ENCODE peak calls at places on chromosomes 3 and 15, in nine cellular contexts. C, V, U, E, B, O, I, H and J are unnamed samples.

GRCh38 chr15:61115241-61115640 is 113.9 kb downstream of the RORA start:
- DNase-seq in C (no peak), V (no peak), U (peak; percentile 43), E (peak; percentile 71), B (no peak), O (no peak), I (no peak), H (no peak), J (no peak)

GRCh38 chr3:133197619-133198018 is 159.4 kb downstream of the TMEM108 start:
- DNase-seq in C (no peak), V (no peak), U (no peak), E (no peak), B (no peak), O (no peak), I (no peak), H (no peak), J (no peak)

GRCh38 chr15:51366911-51367310 is 25.5 kb downstream of the GLDN start:
- DNase-seq in C (no peak), V (no peak), U (no peak), E (no peak), B (no peak), O (no peak), I (peak; percentile 55), H (peak; percentile 9), J (no peak)

GRCh38 chr3:2929574-2929973 is 180.6 kb downstream of the IL5RA start:
- DNase-seq in C (no peak), V (no peak), U (no peak), E (no peak), B (no peak), O (no peak), I (no peak), H (no peak), J (no peak)

GRCh38 chr3:186108106-186108940 is 566 bp downstream of the ETV5 start:
- DNase-seq in C (peak; percentile 81), V (peak; percentile 45), U (peak; percentile 69), E (peak; percentile 72), B (peak; percentile 67), O (no peak), I (peak; percentile 49), H (no peak), J (no peak)

GRCh38 chr15:92819312-92820232 is 80.6 kb upstream of the CHD2 start:
- DNase-seq in C (no peak), V (no peak), U (no peak), E (peak; percentile 41), B (peak; percentile 57), O (no peak), I (no peak), H (no peak), J (no peak)

GRCh38 chr3:59818033-59818936 is 768.5 kb upstream of the CFAP20DC start:
- DNase-seq in C (no peak), V (no peak), U (peak; percentile 94), E (peak; percentile 94), B (peak; percentile 93), O (no peak), I (peak; percentile 89), H (no peak), J (peak; percentile 80)

GRCh38 chr15:85676332-85676731 is 118.4 kb downstream of the KLHL25 start:
- DNase-seq in C (no peak), V (no peak), U (no peak), E (no peak), B (no peak), O (no peak), I (no peak), H (no peak), J (no peak)

GRCh38 chr3:122679085-122679466 is 1.6 kb upstream of the PARP14 start:
- DNase-seq in C (peak; percentile 55), V (peak; percentile 58), U (peak; percentile 76), E (peak; percentile 71), B (peak; percentile 82), O (peak; percentile 60), I (peak; percentile 87), H (peak; percentile 68), J (peak; percentile 50)

GRCh38 chr3:38473229-38473628 is 19.5 kb downstream of the ACVR2B start:
- DNase-seq in C (no peak), V (no peak), U (no peak), E (no peak), B (peak; percentile 18), O (no peak), I (no peak), H (no peak), J (no peak)

GRCh38 chr3:128413413-128414205 is 53.1 kb downstream of the DNAJB8 start:
- DNase-seq in C (no peak), V (no peak), U (no peak), E (no peak), B (no peak), O (no peak), I (no peak), H (no peak), J (no peak)

GRCh38 chr3:139935071-139935865 is at the start of gene CLSTN2:
- DNase-seq in C (peak; percentile 61), V (peak; percentile 66), U (no peak), E (peak; percentile 22), B (peak; percentile 65), O (no peak), I (peak; percentile 87), H (peak; percentile 76), J (no peak)

GRCh38 chr3:166900866-166901577 is 479.1 kb downstream of the ZBBX start:
- DNase-seq in C (no peak), V (no peak), U (no peak), E (no peak), B (no peak), O (no peak), I (no peak), H (no peak), J (no peak)

GRCh38 chr3:147775816-147776530 is 366.8 kb downstream of the ZIC1 start:
- DNase-seq in C (no peak), V (no peak), U (no peak), E (peak; percentile 27), B (no peak), O (no peak), I (no peak), H (no peak), J (no peak)

GRCh38 chr15:58221591-58222241 is 83.5 kb downstream of the AQP9 start:
- DNase-seq in C (peak; percentile 56), V (no peak), U (peak; percentile 43), E (peak; percentile 42), B (peak; percentile 11), O (no peak), I (no peak), H (no peak), J (no peak)

GRCh38 chr3:56904526-56905245 is 102.9 kb upstream of the ARHGEF3 start:
- DNase-seq in C (no peak), V (no peak), U (no peak), E (no peak), B (no peak), O (no peak), I (no peak), H (no peak), J (no peak)

GRCh38 chr15:88454231-88454630 is 13.0 kb downstream of the MRPL46 start:
- DNase-seq in C (no peak), V (no peak), U (no peak), E (no peak), B (no peak), O (no peak), I (no peak), H (no peak), J (no peak)

GRCh38 chr3:153165211-153165815 is 3.3 kb downstream of the RAP2B start:
- DNase-seq in C (no peak), V (no peak), U (no peak), E (peak; percentile 41), B (no peak), O (no peak), I (no peak), H (no peak), J (no peak)

GRCh38 chr3:58531956-58532355 is 5.0 kb downstream of the ACOX2 start:
- DNase-seq in C (peak; percentile 26), V (no peak), U (peak; percentile 27), E (peak; percentile 51), B (peak; percentile 52), O (no peak), I (no peak), H (no peak), J (no peak)

GRCh38 chr15:92159906-92160841 is 233.5 kb upstream of the ST8SIA2 start:
- DNase-seq in C (no peak), V (no peak), U (no peak), E (no peak), B (peak; percentile 21), O (no peak), I (no peak), H (no peak), J (no peak)

GRCh38 chr3:62496509-62496908 is 123.2 kb upstream of the FEZF2 start:
- DNase-seq in C (no peak), V (no peak), U (no peak), E (no peak), B (no peak), O (no peak), I (peak; percentile 19), H (no peak), J (no peak)

GRCh38 chr15:69748700-69749099 is 296.1 kb downstream of the RPLP1 start:
- DNase-seq in C (no peak), V (no peak), U (no peak), E (no peak), B (no peak), O (no peak), I (no peak), H (no peak), J (no peak)

GRCh38 chr3:177610677-177611654 is 413.7 kb upstream of the TBL1XR1 start:
- DNase-seq in C (no peak), V (no peak), U (no peak), E (no peak), B (no peak), O (no peak), I (peak; percentile 25), H (peak; percentile 39), J (no peak)

GRCh38 chr3:22474706-22475470 is 723.9 kb upstream of the ZNF385D start:
- DNase-seq in C (no peak), V (no peak), U (no peak), E (peak; percentile 79), B (no peak), O (no peak), I (no peak), H (no peak), J (no peak)

GRCh38 chr3:66253790-66254620 is 33.2 kb downstream of the SLC25A26 start:
- DNase-seq in C (peak; percentile 42), V (no peak), U (peak; percentile 46), E (peak; percentile 32), B (peak; percentile 22), O (no peak), I (no peak), H (no peak), J (peak; percentile 33)

GRCh38 chr15:63407612-63408011 is 26.0 kb upstream of the CA12 start:
- DNase-seq in C (no peak), V (no peak), U (no peak), E (no peak), B (no peak), O (no peak), I (no peak), H (no peak), J (no peak)

GRCh38 chr3:168828943-168829342 is 733.2 kb upstream of the GOLIM4 start:
- DNase-seq in C (no peak), V (no peak), U (no peak), E (no peak), B (no peak), O (no peak), I (no peak), H (no peak), J (no peak)

GRCh38 chr3:146974001-146974400 is 368.9 kb upstream of the PLSCR5 start:
- DNase-seq in C (no peak), V (no peak), U (no peak), E (peak; percentile 21), B (no peak), O (no peak), I (no peak), H (no peak), J (no peak)

GRCh38 chr3:40116478-40117162 is 192.9 kb upstream of the EIF1B start:
- DNase-seq in C (no peak), V (no peak), U (peak; percentile 80), E (peak; percentile 67), B (no peak), O (no peak), I (no peak), H (no peak), J (no peak)

GRCh38 chr3:12484983-12485327 is 675 bp downstream of the TSEN2 start:
- DNase-seq in C (no peak), V (no peak), U (no peak), E (no peak), B (no peak), O (no peak), I (no peak), H (no peak), J (no peak)

GRCh38 chr3:122555275-122556071 is 8.6 kb downstream of the PARP9 start:
- DNase-seq in C (no peak), V (no peak), U (no peak), E (peak; percentile 24), B (no peak), O (no peak), I (no peak), H (no peak), J (no peak)